ENCODE peak calls at places on chromosomes 7 and 10, in eight cellular contexts. Q, D, S, K, U, P, E and L are unnamed samples.

GRCh38 chr7:47720141-47720906 is 138.4 kb upstream of the TNS3 start:
- DNase-seq in S (peak; percentile 40), Q (peak; percentile 76), E (peak; percentile 73), D (peak; percentile 90), U (peak; percentile 78), P (no peak), K (peak; percentile 86), L (peak; percentile 86)

GRCh38 chr10:14327535-14327934 is 3.2 kb downstream of the FRMD4A start:
- DNase-seq in Q (no peak), K (no peak), D (no peak), U (no peak), P (peak; percentile 82), S (no peak), E (no peak), L (no peak)

GRCh38 chr10:106506509-106507265 is 657.8 kb downstream of the SORCS1 start:
- DNase-seq in Q (no peak), K (peak; percentile 37), E (no peak), P (no peak), U (no peak), S (no peak), D (no peak), L (no peak)

GRCh38 chr7:117931314-117931713 is 58.1 kb upstream of the CTTNBP2 start:
- DNase-seq in P (no peak), U (no peak), S (no peak), K (no peak), D (no peak), E (no peak), Q (no peak), L (no peak)

GRCh38 chr10:93380043-93380565 is 102.0 kb downstream of the MYOF start:
- DNase-seq in D (no peak), P (no peak), S (no peak), E (no peak), K (no peak), Q (no peak), U (no peak), L (no peak)

GRCh38 chr10:37777056-37777455 is 80.4 kb downstream of the ZNF248 start:
- DNase-seq in S (no peak), P (no peak), K (no peak), U (no peak), D (no peak), Q (no peak), E (no peak), L (no peak)

GRCh38 chr7:151696738-151697514 is 177.2 kb upstream of the RHEB start:
- DNase-seq in K (no peak), D (no peak), P (no peak), S (no peak), Q (peak; percentile 30), E (peak; percentile 61), U (no peak), L (no peak)

GRCh38 chr7:21507627-21508343 is 35.1 kb upstream of the DNAH11 start:
- DNase-seq in S (no peak), D (peak; percentile 59), U (no peak), E (no peak), Q (peak; percentile 58), K (peak; percentile 42), P (peak; percentile 52), L (no peak)

GRCh38 chr10:99917963-99918825 is 91.6 kb downstream of the DNMBP start:
- DNase-seq in U (peak; percentile 62), Q (peak; percentile 48), E (no peak), S (no peak), K (peak; percentile 59), D (peak; percentile 54), P (peak; percentile 90), L (peak; percentile 81)

GRCh38 chr10:30747633-30748032 is 118.1 kb upstream of the LYZL2 start:
- DNase-seq in E (no peak), S (no peak), U (no peak), Q (no peak), K (peak; percentile 78), D (no peak), P (no peak), L (no peak)

GRCh38 chr7:99969298-99969697 is 6.5 kb downstream of the AZGP1 start:
- DNase-seq in S (no peak), Q (no peak), U (no peak), D (no peak), E (no peak), P (no peak), K (no peak), L (no peak)

GRCh38 chr10:109773818-109774440 is 149.4 kb downstream of the XPNPEP1 start:
- DNase-seq in P (peak; percentile 19), Q (no peak), K (peak; percentile 43), U (no peak), D (no peak), E (no peak), S (no peak), L (no peak)

GRCh38 chr10:80204801-80205477 is 398 bp downstream of the ANXA11 start:
- DNase-seq in Q (peak; percentile 59), P (peak; percentile 21), E (peak; percentile 76), D (no peak), U (no peak), S (no peak), K (peak; percentile 30), L (no peak)

GRCh38 chr10:132753596-132753995 is 32.4 kb downstream of the NKX6-2 start:
- DNase-seq in S (no peak), E (no peak), U (no peak), Q (no peak), P (no peak), K (no peak), D (peak; percentile 54), L (no peak)

GRCh38 chr10:12130237-12130872 is 878 bp downstream of the SEC61A2 start:
- DNase-seq in D (peak; percentile 51), Q (peak; percentile 18), P (peak; percentile 73), S (no peak), K (peak; percentile 73), E (no peak), U (no peak), L (no peak)

GRCh38 chr10:118543714-118544400 is 51.6 kb downstream of the PRLHR start:
- DNase-seq in P (peak; percentile 11), K (peak; percentile 5), U (no peak), E (no peak), Q (peak; percentile 66), D (peak; percentile 66), S (no peak), L (no peak)

GRCh38 chr10:118546479-118546878 is 49.0 kb downstream of the PRLHR start:
- DNase-seq in U (no peak), S (no peak), Q (no peak), P (no peak), E (no peak), K (no peak), D (no peak), L (no peak)

GRCh38 chr10:118544401-118544948 is 51.0 kb downstream of the PRLHR start:
- DNase-seq in U (no peak), K (no peak), P (no peak), D (no peak), S (no peak), E (no peak), Q (no peak), L (no peak)

GRCh38 chr10:118547282-118547681 is 48.2 kb downstream of the PRLHR start:
- DNase-seq in E (no peak), S (no peak), U (no peak), K (no peak), D (no peak), Q (no peak), P (no peak), L (no peak)

GRCh38 chr10:118545381-118545780 is 50.1 kb downstream of the PRLHR start:
- DNase-seq in D (no peak), E (no peak), S (no peak), K (no peak), Q (no peak), P (no peak), U (no peak), L (no peak)
- TF ChIP-seq POLR2A in D (no peak), E (no peak), S (no peak), K (no peak), Q (no peak), P (no peak), U (no peak), L (no peak)

DNA sequence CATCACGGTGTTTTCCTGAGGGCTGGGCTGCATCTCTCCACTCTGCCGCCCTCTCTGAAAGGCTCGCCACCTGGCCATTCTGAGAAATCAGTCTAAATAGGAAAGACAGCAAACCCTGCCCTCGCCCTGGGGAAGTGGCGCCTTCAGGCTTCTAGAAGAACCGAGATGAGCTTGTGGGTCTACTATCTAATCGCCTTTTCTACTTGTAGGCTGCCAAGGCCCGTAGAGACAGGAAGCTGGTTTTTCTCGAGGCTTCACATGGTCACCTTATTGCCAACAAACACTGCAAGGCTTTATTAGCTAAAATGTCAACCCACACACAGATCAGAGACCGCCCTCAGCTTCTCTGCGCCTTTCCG is 21.4 kb downstream of the LAT2 start:
- DNase-seq in D (no peak), P (no peak), E (no peak), U (no peak), K (no peak), S (no peak), Q (no peak), L (no peak)
- TF ChIP-seq POLR2A in D (no peak), P (no peak), E (no peak), U (no peak), K (no peak), S (no peak), Q (no peak), L (no peak)

DNA sequence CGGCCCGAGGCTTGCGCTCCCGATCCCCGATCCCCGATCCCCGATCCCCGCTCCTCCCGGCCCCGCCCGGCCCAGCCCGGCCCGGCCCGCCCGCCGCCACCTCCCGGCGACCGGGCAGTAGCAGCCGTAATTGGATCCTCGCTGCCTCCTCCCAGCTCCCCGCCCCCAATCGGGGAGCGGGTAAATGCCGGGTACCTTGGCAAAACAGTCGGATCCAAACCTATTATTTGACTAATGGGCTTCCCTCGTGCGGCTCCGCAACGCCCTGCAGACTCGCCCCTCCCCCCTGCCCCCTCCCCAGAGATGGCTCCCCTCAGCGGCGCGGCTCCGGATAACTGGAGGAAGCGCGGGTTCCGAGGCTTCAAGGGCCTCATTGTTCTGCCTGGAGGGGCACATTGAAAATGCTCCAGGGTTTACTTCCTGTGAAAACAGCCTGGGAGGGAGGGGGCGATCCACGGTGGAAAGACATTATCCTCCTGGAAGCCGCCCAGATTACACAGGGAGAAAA is 94.8 kb upstream of the ZMIZ1 start:
- DNase-seq in P (peak; percentile 94), E (peak; percentile 88), D (peak; percentile 74), Q (peak; percentile 79), U (peak; percentile 84), S (peak; percentile 59), K (peak; percentile 56), L (peak; percentile 92)
- TF ChIP-seq POLR2A in P (no peak), E (no peak), D (no peak), Q (no peak), U (no peak), S (no peak), K (no peak), L (no peak)

GRCh38 chr7:89507034-89507433 is 647.2 kb upstream of the STEAP1 start:
- DNase-seq in D (no peak), K (no peak), S (no peak), Q (no peak), U (no peak), E (no peak), P (no peak), L (no peak)

GRCh38 chr7:89500082-89500481 is 654.2 kb upstream of the STEAP1 start:
- DNase-seq in P (no peak), E (no peak), U (no peak), Q (no peak), D (no peak), K (no peak), S (no peak), L (no peak)

DNA sequence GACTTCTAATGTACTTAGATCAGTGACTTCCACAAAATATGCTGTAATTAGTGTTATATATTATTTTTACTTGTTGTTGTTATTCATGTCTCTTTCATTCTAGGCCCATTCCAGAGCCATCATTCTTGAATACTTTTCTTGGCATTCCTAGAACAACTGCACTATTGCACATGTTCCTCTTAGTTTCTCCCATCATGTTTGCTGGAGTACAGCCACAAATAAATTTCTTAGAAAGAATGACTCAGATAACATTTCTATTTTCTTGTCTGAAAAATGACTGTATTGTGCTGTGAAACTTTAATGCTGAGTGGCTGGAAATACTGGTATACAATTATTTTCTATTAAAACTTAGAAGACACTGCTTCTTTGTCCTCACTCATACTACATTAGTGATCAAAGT is 651.0 kb upstream of the STEAP1 start:
- DNase-seq in S (no peak), P (no peak), D (no peak), Q (no peak), E (no peak), K (no peak), U (no peak), L (no peak)
- TF ChIP-seq POLR2A in S (no peak), P (no peak), D (no peak), Q (no peak), E (no peak), K (no peak), U (no peak), L (no peak)